ENCODE peak calls at places on chromosome 3, in six cellular contexts. S is hippocampal formation, H is AG09319, P is neural crest cell, E is BJ, X is midbrain. L is an unnamed sample.

GRCh38 chr3:87088984-87089841 is 98.3 kb upstream of the VGLL3 start:
- DNase-seq in S (peak), H (peak), P (no peak), E (peak), X (peak), L (peak)

GRCh38 chr3:161475905-161476304 is 20.7 kb upstream of the OTOL1 start:
- DNase-seq in S (no peak), H (no peak), P (no peak), E (no peak), X (no peak), L (peak)

GRCh38 chr3:12286927-12287726 is 1.7 kb upstream of the PPARG start:
- DNase-seq in S (no peak), H (no peak), P (no peak), E (no peak), X (no peak), L (no peak)

GRCh38 chr3:27521179-27521871 is 37.1 kb upstream of the SLC4A7 start:
- DNase-seq in S (no peak), H (peak), P (no peak), E (peak), X (no peak), L (no peak)

GRCh38 chr3:52364322-52364721 is 48.2 kb downstream of the DNAH1 start:
- DNase-seq in S (no peak), H (no peak), P (no peak), E (no peak), X (no peak), L (no peak)

GRCh38 chr3:61378321-61378720 is 127.1 kb upstream of the FHIT start:
- DNase-seq in S (no peak), H (no peak), P (no peak), E (no peak), X (no peak), L (no peak)

GRCh38 chr3:135103913-135104312 is 308.9 kb downstream of the EPHB1 start:
- DNase-seq in S (no peak), H (no peak), P (no peak), E (no peak), X (no peak), L (no peak)

GRCh38 chr3:81823882-81824395 is 62.5 kb upstream of the GBE1 start:
- DNase-seq in S (no peak), H (no peak), P (no peak), E (no peak), X (peak), L (peak)

GRCh38 chr3:101635954-101636798 is 40.8 kb downstream of the ZBTB11 start:
- DNase-seq in S (peak), H (no peak), P (peak), E (no peak), X (peak), L (peak)

GRCh38 chr3:45551214-45552010 is 43.1 kb upstream of the LIMD1 start:
- DNase-seq in S (no peak), H (peak), P (no peak), E (peak), X (no peak), L (no peak)